ENCODE peak calls at places on chromosomes 5 and 9, in seven cellular contexts. One of them, this sample, is unnamed.
A peak's percentile ranks its signal among the peaks of the same experiment; 100 is the strongest.

GRCh38 chr9:114151426-114151956 is 3.8 kb upstream of the COL27A1 start:
- DNase-seq in stomach: no peak
- DNase-seq in A549: no peak
- DNase-seq in heart left ventricle: no peak
- DNase-seq in gastrocnemius medialis: no peak
- DNase-seq in Peyer's patch: no peak
- DNase-seq in IMR-90: no peak
- DNase-seq in this sample: no peak

GRCh38 chr5:38672059-38672791 is 115.8 kb upstream of the LIFR start:
- DNase-seq in IMR-90: peak; percentile 56
- DNase-seq in A549: peak; percentile 48
- DNase-seq in stomach: no peak
- DNase-seq in gastrocnemius medialis: no peak
- DNase-seq in heart left ventricle: no peak
- DNase-seq in Peyer's patch: no peak
- DNase-seq in this sample: no peak

GRCh38 chr9:136862849-136863622 is 3.1 kb downstream of the EDF1 start:
- DNase-seq in A549: no peak
- DNase-seq in stomach: no peak
- DNase-seq in gastrocnemius medialis: no peak
- DNase-seq in heart left ventricle: peak; percentile 24
- DNase-seq in Peyer's patch: no peak
- DNase-seq in IMR-90: no peak
- DNase-seq in this sample: no peak

GRCh38 chr5:173973614-173973969 is 15.4 kb upstream of the C5orf47 start:
- DNase-seq in gastrocnemius medialis: peak; percentile 65
- DNase-seq in stomach: peak; percentile 48
- DNase-seq in Peyer's patch: peak; percentile 57
- DNase-seq in heart left ventricle: no peak
- DNase-seq in IMR-90: no peak
- DNase-seq in A549: no peak
- DNase-seq in this sample: peak; percentile 79

GRCh38 chr5:178236685-178237084 is 4.1 kb upstream of the PHYKPL start:
- DNase-seq in A549: no peak
- DNase-seq in gastrocnemius medialis: peak; percentile 87
- DNase-seq in heart left ventricle: peak; percentile 77
- DNase-seq in stomach: no peak
- DNase-seq in IMR-90: no peak
- DNase-seq in Peyer's patch: no peak
- DNase-seq in this sample: peak; percentile 70

GRCh38 chr9:2559212-2560152 is 62.1 kb upstream of the VLDLR start:
- DNase-seq in IMR-90: peak; percentile 95
- DNase-seq in stomach: peak; percentile 63
- DNase-seq in A549: peak; percentile 28
- DNase-seq in Peyer's patch: peak; percentile 56
- DNase-seq in gastrocnemius medialis: peak; percentile 81
- DNase-seq in heart left ventricle: peak; percentile 92
- DNase-seq in this sample: peak; percentile 92

GRCh38 chr5:115398726-115399125 is 102.3 kb upstream of the CCDC112 start:
- DNase-seq in stomach: no peak
- DNase-seq in Peyer's patch: no peak
- DNase-seq in IMR-90: peak; percentile 94
- DNase-seq in gastrocnemius medialis: no peak
- DNase-seq in A549: no peak
- DNase-seq in heart left ventricle: no peak
- DNase-seq in this sample: no peak

GRCh38 chr5:135709103-135709660 is 125.3 kb upstream of the SLC25A48 start:
- DNase-seq in Peyer's patch: no peak
- DNase-seq in A549: no peak
- DNase-seq in IMR-90: no peak
- DNase-seq in gastrocnemius medialis: no peak
- DNase-seq in stomach: no peak
- DNase-seq in heart left ventricle: no peak
- DNase-seq in this sample: no peak

GRCh38 chr5:181261320-181262085 is 560 bp upstream of the TRIM52 start:
- DNase-seq in A549: peak; percentile 48
- DNase-seq in heart left ventricle: peak; percentile 84
- DNase-seq in stomach: peak; percentile 72
- DNase-seq in gastrocnemius medialis: no peak
- DNase-seq in IMR-90: peak; percentile 50
- DNase-seq in Peyer's patch: peak; percentile 93
- DNase-seq in this sample: peak; percentile 66

GRCh38 chr5:102594192-102594591 is 95.4 kb upstream of the SLCO6A1 start:
- DNase-seq in heart left ventricle: no peak
- DNase-seq in stomach: no peak
- DNase-seq in A549: no peak
- DNase-seq in Peyer's patch: no peak
- DNase-seq in IMR-90: no peak
- DNase-seq in gastrocnemius medialis: no peak
- DNase-seq in this sample: no peak

GRCh38 chr9:126160067-126160853 is 166.4 kb upstream of the MVB12B start:
- DNase-seq in IMR-90: no peak
- DNase-seq in stomach: peak; percentile 10
- DNase-seq in gastrocnemius medialis: no peak
- DNase-seq in A549: no peak
- DNase-seq in Peyer's patch: no peak
- DNase-seq in heart left ventricle: no peak
- DNase-seq in this sample: no peak

GRCh38 chr5:138945421-138946240 is 70.5 kb upstream of the LRRTM2 start:
- DNase-seq in A549: no peak
- DNase-seq in gastrocnemius medialis: no peak
- DNase-seq in Peyer's patch: peak; percentile 44
- DNase-seq in heart left ventricle: no peak
- DNase-seq in stomach: no peak
- DNase-seq in IMR-90: no peak
- DNase-seq in this sample: no peak

GRCh38 chr9:5441043-5441442 is 3.3 kb upstream of the PLGRKT start:
- DNase-seq in IMR-90: peak; percentile 79
- DNase-seq in A549: no peak
- DNase-seq in gastrocnemius medialis: no peak
- DNase-seq in stomach: no peak
- DNase-seq in Peyer's patch: no peak
- DNase-seq in heart left ventricle: no peak
- DNase-seq in this sample: no peak

GRCh38 chr5:136799806-136800372 is 434.5 kb upstream of the TRPC7 start:
- DNase-seq in Peyer's patch: no peak
- DNase-seq in A549: no peak
- DNase-seq in stomach: no peak
- DNase-seq in gastrocnemius medialis: no peak
- DNase-seq in heart left ventricle: no peak
- DNase-seq in IMR-90: no peak
- DNase-seq in this sample: no peak

GRCh38 chr9:137130176-137130755 is 8.7 kb upstream of the GRIN1 start:
- DNase-seq in IMR-90: no peak
- DNase-seq in stomach: no peak
- DNase-seq in Peyer's patch: no peak
- DNase-seq in gastrocnemius medialis: no peak
- DNase-seq in A549: no peak
- DNase-seq in heart left ventricle: no peak
- DNase-seq in this sample: no peak

GRCh38 chr9:18746631-18747030 is 272.7 kb downstream of the ADAMTSL1 start:
- DNase-seq in A549: no peak
- DNase-seq in Peyer's patch: no peak
- DNase-seq in stomach: no peak
- DNase-seq in IMR-90: no peak
- DNase-seq in gastrocnemius medialis: no peak
- DNase-seq in heart left ventricle: no peak
- DNase-seq in this sample: no peak

GRCh38 chr5:157469687-157470086 is 9.7 kb downstream of the NIPAL4 start:
- DNase-seq in stomach: no peak
- DNase-seq in IMR-90: no peak
- DNase-seq in gastrocnemius medialis: no peak
- DNase-seq in A549: no peak
- DNase-seq in Peyer's patch: no peak
- DNase-seq in heart left ventricle: no peak
- DNase-seq in this sample: no peak

GRCh38 chr9:129624168-129624759 is 1.7 kb upstream of the NTMT1 start:
- DNase-seq in heart left ventricle: no peak
- DNase-seq in stomach: peak; percentile 68
- DNase-seq in gastrocnemius medialis: no peak
- DNase-seq in IMR-90: peak; percentile 53
- DNase-seq in A549: peak; percentile 79
- DNase-seq in Peyer's patch: peak; percentile 80
- DNase-seq in this sample: peak; percentile 55

GRCh38 chr5:87829214-87829551 is 416.5 kb upstream of the CCNH start:
- DNase-seq in stomach: peak; percentile 29
- DNase-seq in heart left ventricle: peak; percentile 69
- DNase-seq in IMR-90: no peak
- DNase-seq in A549: no peak
- DNase-seq in gastrocnemius medialis: peak; percentile 58
- DNase-seq in Peyer's patch: no peak
- DNase-seq in this sample: peak; percentile 94

GRCh38 chr5:6397536-6398269 is 19.4 kb upstream of the MED10 start:
- DNase-seq in gastrocnemius medialis: no peak
- DNase-seq in A549: no peak
- DNase-seq in heart left ventricle: no peak
- DNase-seq in stomach: no peak
- DNase-seq in IMR-90: no peak
- DNase-seq in Peyer's patch: no peak
- DNase-seq in this sample: no peak

GRCh38 chr5:92653730-92654461 is 927.1 kb downstream of the NR2F1-AS1 start:
- DNase-seq in gastrocnemius medialis: no peak
- DNase-seq in IMR-90: no peak
- DNase-seq in Peyer's patch: no peak
- DNase-seq in stomach: no peak
- DNase-seq in heart left ventricle: no peak
- DNase-seq in A549: no peak
- DNase-seq in this sample: no peak

GRCh38 chr9:76687861-76688374 is 76.3 kb upstream of the PCA3 start:
- DNase-seq in heart left ventricle: no peak
- DNase-seq in gastrocnemius medialis: no peak
- DNase-seq in Peyer's patch: no peak
- DNase-seq in stomach: peak; percentile 27
- DNase-seq in IMR-90: peak; percentile 69
- DNase-seq in A549: no peak
- DNase-seq in this sample: no peak

GRCh38 chr5:14627270-14627669 is 37.2 kb upstream of the OTULIN start:
- DNase-seq in gastrocnemius medialis: no peak
- DNase-seq in IMR-90: no peak
- DNase-seq in heart left ventricle: no peak
- DNase-seq in A549: no peak
- DNase-seq in Peyer's patch: no peak
- DNase-seq in stomach: no peak
- DNase-seq in this sample: no peak

GRCh38 chr5:170137694-170138214 is 32.1 kb downstream of the FOXI1 start:
- DNase-seq in stomach: no peak
- DNase-seq in IMR-90: no peak
- DNase-seq in heart left ventricle: no peak
- DNase-seq in gastrocnemius medialis: no peak
- DNase-seq in A549: no peak
- DNase-seq in Peyer's patch: no peak
- DNase-seq in this sample: no peak

GRCh38 chr5:7728076-7728475 is 122.9 kb downstream of the CFAP90 start:
- DNase-seq in heart left ventricle: no peak
- DNase-seq in gastrocnemius medialis: no peak
- DNase-seq in Peyer's patch: no peak
- DNase-seq in IMR-90: no peak
- DNase-seq in A549: no peak
- DNase-seq in stomach: no peak
- DNase-seq in this sample: no peak

GRCh38 chr5:9445989-9446388 is 99.9 kb downstream of the SEMA5A start:
- DNase-seq in stomach: no peak
- DNase-seq in A549: no peak
- DNase-seq in Peyer's patch: no peak
- DNase-seq in gastrocnemius medialis: no peak
- DNase-seq in heart left ventricle: no peak
- DNase-seq in IMR-90: peak; percentile 60
- DNase-seq in this sample: no peak
- H3K27ac ChIP-seq in stomach: no peak overlapping the region
- H3K27ac ChIP-seq in A549: no peak overlapping the region
- H3K27ac ChIP-seq in Peyer's patch: no peak overlapping the region
- H3K27ac ChIP-seq in gastrocnemius medialis: peak overlapping the region; percentile 18
- H3K27ac ChIP-seq in heart left ventricle: no peak overlapping the region
- H3K27ac ChIP-seq in IMR-90: no peak overlapping the region
- H3K27ac ChIP-seq in this sample: no peak overlapping the region

GRCh38 chr9:107969727-107970126 is 480.2 kb upstream of the KLF4 start:
- DNase-seq in heart left ventricle: no peak
- DNase-seq in gastrocnemius medialis: no peak
- DNase-seq in stomach: no peak
- DNase-seq in A549: no peak
- DNase-seq in Peyer's patch: no peak
- DNase-seq in IMR-90: no peak
- DNase-seq in this sample: no peak

GRCh38 chr9:107976767-107977166 is 487.2 kb upstream of the KLF4 start:
- DNase-seq in Peyer's patch: peak; percentile 84
- DNase-seq in A549: no peak
- DNase-seq in heart left ventricle: peak; percentile 77
- DNase-seq in gastrocnemius medialis: peak; percentile 70
- DNase-seq in stomach: peak; percentile 56
- DNase-seq in IMR-90: no peak
- DNase-seq in this sample: peak; percentile 63

GRCh38 chr9:107971241-107971640 is 481.7 kb upstream of the KLF4 start:
- DNase-seq in Peyer's patch: no peak
- DNase-seq in IMR-90: no peak
- DNase-seq in stomach: no peak
- DNase-seq in heart left ventricle: no peak
- DNase-seq in gastrocnemius medialis: no peak
- DNase-seq in A549: no peak
- DNase-seq in this sample: no peak

GRCh38 chr9:107975426-107976010 is 485.9 kb upstream of the KLF4 start:
- DNase-seq in Peyer's patch: peak; percentile 81
- DNase-seq in stomach: no peak
- DNase-seq in A549: no peak
- DNase-seq in heart left ventricle: no peak
- DNase-seq in gastrocnemius medialis: no peak
- DNase-seq in IMR-90: no peak
- DNase-seq in this sample: no peak

DNA sequence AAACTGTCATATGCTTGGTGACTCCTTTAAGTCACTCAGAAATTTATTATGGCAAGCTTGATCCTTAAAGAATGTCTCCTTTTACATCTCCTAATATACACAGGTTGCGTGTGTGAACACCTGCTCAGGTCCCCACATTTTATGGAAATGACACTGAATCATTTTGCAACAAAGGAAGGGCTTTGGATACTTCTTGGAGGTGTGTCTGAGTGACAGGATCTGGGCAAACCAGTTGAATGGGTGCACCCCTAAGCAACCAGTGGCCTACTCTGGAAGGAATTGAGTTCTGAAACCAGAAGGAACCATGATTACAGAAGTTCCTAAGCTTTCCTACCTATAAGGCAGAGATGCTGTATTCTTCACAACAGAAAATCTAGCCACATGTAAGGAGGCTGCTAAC is 483.9 kb upstream of the KLF4 start:
- DNase-seq in A549: no peak
- DNase-seq in IMR-90: no peak
- DNase-seq in gastrocnemius medialis: no peak
- DNase-seq in heart left ventricle: no peak
- DNase-seq in stomach: no peak
- DNase-seq in Peyer's patch: no peak
- DNase-seq in this sample: no peak
- TF ChIP-seq CTCF in A549: no peak
- TF ChIP-seq CTCF in IMR-90: no peak
- TF ChIP-seq CTCF in gastrocnemius medialis: no peak
- TF ChIP-seq CTCF in heart left ventricle: no peak
- TF ChIP-seq CTCF in stomach: no peak
- TF ChIP-seq CTCF in Peyer's patch: no peak
- TF ChIP-seq CTCF in this sample: no peak

GRCh38 chr9:120386390-120387131 is 193.4 kb downstream of the CDK5RAP2 start:
- DNase-seq in Peyer's patch: no peak
- DNase-seq in A549: no peak
- DNase-seq in heart left ventricle: no peak
- DNase-seq in IMR-90: no peak
- DNase-seq in gastrocnemius medialis: no peak
- DNase-seq in stomach: peak; percentile 32
- DNase-seq in this sample: peak; percentile 44
- TF ChIP-seq POLR2A in Peyer's patch: no peak
- TF ChIP-seq POLR2A in A549: no peak
- TF ChIP-seq POLR2A in heart left ventricle: no peak
- TF ChIP-seq POLR2A in IMR-90: no peak
- TF ChIP-seq POLR2A in gastrocnemius medialis: no peak
- TF ChIP-seq POLR2A in stomach: no peak
- TF ChIP-seq POLR2A in this sample: no peak

GRCh38 chr5:166073921-166074838 is 2217.3 kb upstream of the WWC1 start:
- DNase-seq in Peyer's patch: no peak
- DNase-seq in A549: no peak
- DNase-seq in stomach: no peak
- DNase-seq in heart left ventricle: no peak
- DNase-seq in IMR-90: no peak
- DNase-seq in gastrocnemius medialis: no peak
- DNase-seq in this sample: no peak
- H3K27ac ChIP-seq in Peyer's patch: no peak overlapping the region
- H3K27ac ChIP-seq in A549: no peak overlapping the region
- H3K27ac ChIP-seq in stomach: no peak overlapping the region
- H3K27ac ChIP-seq in heart left ventricle: no peak overlapping the region
- H3K27ac ChIP-seq in IMR-90: no peak overlapping the region
- H3K27ac ChIP-seq in gastrocnemius medialis: no peak overlapping the region
- H3K27ac ChIP-seq in this sample: no peak overlapping the region